ENCODE peak calls at places on chromosomes 16 and 17, in nine cellular contexts. J is endodermal cell, X is endothelial cell of umbilical vein, R is GM12878, I is H9, C is fibroblast of lung, O is MM.1S, Z is HCT116, L is mesendoderm. T is an unnamed sample. For H3K27me3 and H3K4me1, the result is how much of the 10 kb centered on the place peaks cover.

GRCh38 chr16:82773018-82773417 is 146.2 kb downstream of the CDH13 start:
- DNase-seq in J (no peak), X (no peak), R (no peak), I (no peak), C (peak), O (no peak), Z (no peak), L (no peak), T (no peak)

GRCh38 chr16:80459331-80459777 is 81.4 kb upstream of the DYNLRB2 start:
- DNase-seq in J (no peak), X (no peak), R (no peak), I (no peak), C (peak), O (no peak), Z (no peak), L (peak), T (no peak)

GRCh38 chr17:2929881-2930533 is 133.4 kb downstream of the OR1D5 start:
- DNase-seq in J (peak), X (peak), R (no peak), I (peak), C (peak), O (no peak), Z (peak), L (peak), T (no peak)

GRCh38 chr17:17859909-17860760 is 23.3 kb upstream of the SREBF1 start:
- DNase-seq in J (peak), X (peak), R (no peak), I (peak), C (peak), O (peak), Z (no peak), L (peak), T (peak)

GRCh38 chr16:86734559-86735480 is 156.5 kb downstream of the FOXL1 start:
- DNase-seq in J (peak), X (peak), R (no peak), I (peak), C (no peak), O (no peak), Z (no peak), L (peak), T (no peak)

GRCh38 chr17:58270476-58271290 is 10.1 kb downstream of the MPO start:
- DNase-seq in J (peak), X (no peak), R (no peak), I (peak), C (no peak), O (no peak), Z (peak), L (peak), T (no peak)

GRCh38 chr17:14113137-14113536 is 43.8 kb downstream of the COX10 start:
- DNase-seq in J (no peak), X (no peak), R (no peak), I (no peak), C (no peak), O (no peak), Z (no peak), L (peak), T (no peak)

GRCh38 chr17:28347261-28347891 is 10.0 kb downstream of the POLDIP2 start:
- DNase-seq in J (peak), X (no peak), R (no peak), I (peak), C (peak), O (no peak), Z (no peak), L (peak), T (peak)

GRCh38 chr17:40535438-40535837 is 29.8 kb downstream of the CCR7 start:
- DNase-seq in J (no peak), X (no peak), R (no peak), I (no peak), C (no peak), O (no peak), Z (no peak), L (no peak), T (no peak)

GRCh38 chr17:71201639-71202038 is 919.2 kb upstream of the SOX9 start:
- DNase-seq in J (no peak), X (no peak), R (no peak), I (no peak), C (no peak), O (no peak), Z (no peak), L (no peak), T (no peak)

GRCh38 chr16:27174798-27175197 is 28.5 kb upstream of the KDM8 start:
- DNase-seq in J (no peak), X (no peak), R (no peak), I (no peak), C (peak), O (no peak), Z (no peak), L (peak), T (no peak)

GRCh38 chr17:35742896-35743477 is 10.1 kb downstream of the GAS2L2 start:
- DNase-seq in J (no peak), X (no peak), R (no peak), I (no peak), C (no peak), O (no peak), Z (no peak), L (no peak), T (no peak)

GRCh38 chr16:11257131-11257938 is 1.3 kb upstream of the SOCS1 start:
- DNase-seq in J (peak), X (peak), R (no peak), I (peak), C (peak), O (peak), Z (peak), L (peak), T (peak)

GRCh38 chr17:79779661-79780365 is 1.9 kb downstream of the CBX2 start:
- DNase-seq in J (no peak), X (no peak), R (no peak), I (no peak), C (no peak), O (no peak), Z (no peak), L (no peak), T (no peak)

GRCh38 chr17:54972406-54973138 is 4.0 kb downstream of the STXBP4 start:
- DNase-seq in J (no peak), X (no peak), R (no peak), I (no peak), C (no peak), O (no peak), Z (no peak), L (no peak), T (no peak)

GRCh38 chr16:88066680-88067529 is 115.7 kb downstream of the BANP start:
- DNase-seq in J (no peak), X (no peak), R (no peak), I (no peak), C (no peak), O (no peak), Z (no peak), L (no peak), T (no peak)

GRCh38 chr16:27374794-27375499 is 27.0 kb upstream of the IL21R start:
- DNase-seq in J (peak), X (peak), R (peak), I (peak), C (peak), O (peak), Z (peak), L (peak), T (peak)

GRCh38 chr17:2070241-2071023 is 15.5 kb downstream of the HIC1 start:
- DNase-seq in J (peak), X (no peak), R (peak), I (peak), C (no peak), O (no peak), Z (no peak), L (peak), T (no peak)

GRCh38 chr17:16516594-16517018 is 24.6 kb upstream of the LRRC75A start:
- DNase-seq in J (peak), X (peak), R (no peak), I (peak), C (peak), O (no peak), Z (peak), L (peak), T (peak)

GRCh38 chr16:2204727-2205103 is 539 bp upstream of the MLST8 start:
- DNase-seq in J (no peak), X (no peak), R (no peak), I (no peak), C (no peak), O (no peak), Z (no peak), L (no peak), T (no peak)

GRCh38 chr16:2205967-2206313 is 686 bp downstream of the MLST8 start:
- DNase-seq in J (no peak), X (no peak), R (no peak), I (no peak), C (no peak), O (peak), Z (no peak), L (no peak), T (no peak)

GRCh38 chr16:2206420-2206779 is 1.1 kb downstream of the MLST8 start:
- DNase-seq in J (no peak), X (no peak), R (no peak), I (no peak), C (no peak), O (no peak), Z (no peak), L (no peak), T (no peak)

GRCh38 chr16:2206780-2207433 is 1.7 kb downstream of the MLST8 start:
- DNase-seq in J (no peak), X (no peak), R (no peak), I (no peak), C (no peak), O (no peak), Z (no peak), L (peak), T (no peak)

GRCh38 chr16:2205104-2205966 is at the start of gene MLST8:
- DNase-seq in J (peak), X (peak), R (peak), I (peak), C (peak), O (peak), Z (peak), L (peak), T (peak)
- H3K27me3 ChIP-seq in J (under half), X (under half), R (under half), I (under half), C (under half), O (under half), Z (under half), L (under half), T (under half)

DNA sequence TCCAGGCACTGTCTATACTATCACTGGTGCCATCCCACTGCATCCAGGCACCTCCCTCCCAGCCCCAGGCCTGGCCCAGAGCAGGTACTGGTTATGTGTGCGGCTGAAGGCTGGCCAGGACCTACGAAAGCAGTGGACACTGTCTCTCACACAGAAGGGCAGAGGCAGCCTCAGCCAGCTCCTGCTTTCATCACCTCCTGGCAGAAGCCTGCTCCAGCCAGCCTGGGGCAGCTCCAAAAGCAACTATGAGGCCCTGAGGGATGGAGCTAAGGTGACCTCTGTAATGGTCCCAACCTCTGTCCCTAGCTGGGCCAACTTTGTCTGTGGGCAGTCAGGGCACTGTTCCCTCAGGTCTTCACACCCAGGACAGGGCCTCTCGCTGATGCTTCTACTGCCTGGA is 18.8 kb downstream of the HSD11B2 start:
- DNase-seq in J (no peak), X (no peak), R (no peak), I (no peak), C (no peak), O (no peak), Z (no peak), L (no peak), T (no peak)
- H3K9ac ChIP-seq in J (no peak), X (no peak), R (no peak), I (no peak), C (no peak), O (no peak), Z (no peak), L (no peak), T (no peak)

DNA sequence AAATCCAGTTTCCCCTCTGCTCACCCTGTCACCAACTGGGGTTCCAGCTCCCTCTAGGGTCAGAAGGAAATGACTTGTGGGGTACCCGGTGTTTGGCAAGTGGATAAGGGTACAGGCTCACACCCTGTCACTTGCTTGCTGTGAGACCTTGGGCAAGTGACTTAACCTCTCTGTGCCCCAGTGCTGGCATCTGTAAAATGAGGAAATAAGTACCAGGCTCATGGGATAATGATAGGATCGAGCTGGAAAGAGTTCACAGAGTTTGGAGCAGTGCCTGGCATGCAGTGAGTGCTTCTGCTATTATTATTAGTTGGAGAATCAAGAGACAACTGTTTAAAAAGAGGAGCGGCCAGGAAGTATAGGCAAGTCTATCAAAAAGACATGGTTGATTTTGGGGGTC is 53.7 kb upstream of the DLX4 start:
- DNase-seq in J (peak), X (no peak), R (no peak), I (no peak), C (no peak), O (no peak), Z (no peak), L (no peak), T (no peak)
- H3K4me1 ChIP-seq in J (under half), X (under half), R (under half), I (under half), C (under half), O (under half), Z (under half), L (under half), T (under half)

DNA sequence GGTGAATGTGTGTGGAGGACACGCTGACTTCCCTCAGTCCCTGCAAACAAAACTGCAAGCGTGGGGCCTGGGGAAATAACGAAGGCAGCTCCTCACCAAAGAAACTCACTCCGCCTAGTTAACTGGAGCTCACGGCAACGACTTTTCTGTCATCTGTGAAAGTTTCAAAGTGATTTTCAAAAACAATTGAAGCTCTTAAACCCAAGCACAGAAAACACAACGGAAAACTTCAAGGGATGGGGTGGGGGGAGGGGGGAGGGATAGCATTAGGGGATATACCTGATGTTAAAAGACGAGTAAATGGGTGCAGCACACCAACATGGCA is 3.2 kb upstream of the GNG13 start:
- DNase-seq in J (no peak), X (no peak), R (no peak), I (no peak), C (no peak), O (no peak), Z (no peak), L (no peak), T (no peak)
- H3K27me3 ChIP-seq in J (under half), X (under half), R (under half), I (under half), C (under half), O (under half), Z (under half), L (under half), T (under half)

GRCh38 chr17:62965649-62966425 is at the start of gene TANC2:
- DNase-seq in J (peak), X (peak), R (peak), I (peak), C (peak), O (peak), Z (peak), L (peak), T (peak)

GRCh38 chr17:62967111-62967449 is 1.0 kb downstream of the TANC2 start:
- DNase-seq in J (no peak), X (no peak), R (no peak), I (no peak), C (no peak), O (no peak), Z (no peak), L (no peak), T (peak)

GRCh38 chr17:62964506-62964905 is 1.5 kb upstream of the TANC2 start:
- DNase-seq in J (no peak), X (no peak), R (no peak), I (no peak), C (no peak), O (no peak), Z (no peak), L (no peak), T (no peak)

GRCh38 chr17:62966426-62967110 is 533 bp downstream of the TANC2 start:
- DNase-seq in J (peak), X (peak), R (no peak), I (peak), C (peak), O (no peak), Z (no peak), L (peak), T (peak)

DNA sequence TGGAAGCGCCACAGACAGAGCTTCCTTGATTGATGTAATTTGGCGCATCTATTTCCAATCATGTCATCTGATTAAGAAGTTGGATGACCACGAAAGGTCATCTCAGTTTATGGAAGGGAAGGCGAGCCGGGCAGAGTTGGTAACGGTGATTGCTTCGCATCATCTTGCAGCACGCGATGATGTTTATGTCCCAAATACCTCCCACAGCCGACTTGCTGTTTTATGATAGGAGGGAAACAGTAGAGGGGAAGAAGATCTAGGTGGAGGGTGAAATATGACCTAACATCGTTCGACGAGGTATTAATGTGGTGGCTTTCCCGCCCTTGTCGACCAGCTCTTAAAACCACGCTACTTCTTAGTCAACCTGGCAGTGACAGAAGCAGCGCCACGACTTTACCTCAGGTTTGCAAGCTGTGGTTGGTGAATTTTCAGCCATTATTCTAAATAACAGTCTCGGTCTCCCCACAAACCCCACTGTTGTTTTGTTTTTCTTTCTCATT is 836 bp upstream of the TANC2 start:
- DNase-seq in J (no peak), X (no peak), R (no peak), I (no peak), C (peak), O (no peak), Z (no peak), L (no peak), T (no peak)
- H3K9ac ChIP-seq in J (no peak), X (peak), R (no peak), I (peak), C (no peak), O (peak), Z (peak), L (peak), T (peak)

GRCh38 chr17:8120520-8121443 is 2.5 kb upstream of the ALOXE3 start:
- DNase-seq in J (peak), X (peak), R (peak), I (peak), C (no peak), O (peak), Z (peak), L (peak), T (peak)

GRCh38 chr17:8117980-8118768 is at the start of gene ALOXE3:
- DNase-seq in J (peak), X (peak), R (no peak), I (peak), C (peak), O (no peak), Z (peak), L (peak), T (peak)

GRCh38 chr17:8117367-8117979 is 841 bp downstream of the ALOXE3 start:
- DNase-seq in J (no peak), X (no peak), R (no peak), I (peak), C (no peak), O (no peak), Z (no peak), L (peak), T (no peak)

GRCh38 chr17:8119575-8120519 is 1.5 kb upstream of the ALOXE3 start:
- DNase-seq in J (peak), X (peak), R (peak), I (peak), C (peak), O (peak), Z (peak), L (peak), T (peak)

DNA sequence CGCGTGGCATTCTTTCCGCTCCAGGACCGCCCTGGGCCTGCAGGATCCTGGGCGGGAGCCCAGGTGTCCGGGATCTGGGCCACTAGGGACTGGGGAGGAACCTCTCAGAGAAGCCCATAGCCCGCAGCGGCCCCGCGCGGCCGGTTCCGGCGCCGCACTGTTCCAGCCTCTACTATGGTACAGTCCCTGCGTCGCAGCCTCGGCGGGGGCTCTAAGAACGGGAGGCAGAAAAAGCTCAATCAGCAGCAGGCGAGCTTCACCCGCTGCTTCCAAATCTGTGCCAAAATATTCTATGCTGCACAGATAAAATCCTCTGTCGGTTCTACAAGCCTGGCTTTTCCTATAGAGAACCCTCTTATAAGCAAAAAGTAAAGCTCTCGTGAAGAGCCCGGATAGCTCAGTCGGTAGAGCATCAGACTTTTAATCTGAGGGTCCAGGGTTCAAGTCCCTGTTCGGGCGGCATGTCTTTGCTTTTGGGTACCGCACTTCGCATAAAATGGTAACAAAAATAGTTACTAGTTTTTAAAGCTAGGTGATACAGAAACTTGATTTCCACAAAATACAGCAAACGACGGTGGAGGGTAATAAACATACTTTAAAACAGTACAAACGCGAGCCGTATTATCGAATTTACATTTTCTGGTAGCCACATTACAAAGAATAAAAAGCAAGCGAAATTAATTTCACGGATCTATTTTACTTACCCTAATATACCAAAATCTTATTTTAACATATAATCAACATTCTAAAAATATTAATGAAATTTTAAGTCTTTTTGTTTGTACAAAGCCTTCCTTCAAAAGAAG is 658 bp upstream of the ALOXE3 start:
- DNase-seq in J (peak), X (peak), R (peak), I (peak), C (peak), O (peak), Z (peak), L (peak), T (peak)
- H3K4me1 ChIP-seq in J (under half), X (under half), R (under half), I (under half), C (under half), O (under half), Z (under half), L (under half), T (under half)